ENCODE peak calls at places on chromosomes 1 and 21, in six cellular contexts. L, U, I, Y, M and A are unnamed samples.

GRCh38 chr1:164611754-164612642 is 53.0 kb downstream of the PBX1 start:
- DNase-seq in L (no peak), U (no peak), I (no peak), Y (no peak), M (no peak), A (peak)

GRCh38 chr21:19228241-19228640 is 824.7 kb upstream of the TMPRSS15 start:
- DNase-seq in L (no peak), U (no peak), I (no peak), Y (no peak), M (no peak), A (no peak)

GRCh38 chr1:32695098-32695904 is 7.3 kb downstream of the SYNC start:
- DNase-seq in L (no peak), U (no peak), I (no peak), Y (no peak), M (no peak), A (peak)

GRCh38 chr1:65230741-65231439 is 78.5 kb upstream of the DNAJC6 start:
- DNase-seq in L (no peak), U (no peak), I (no peak), Y (no peak), M (no peak), A (no peak)

GRCh38 chr1:228493141-228494043 is 6.2 kb downstream of the RNF187 start:
- DNase-seq in L (no peak), U (no peak), I (no peak), Y (no peak), M (no peak), A (no peak)

GRCh38 chr21:27406297-27407009 is 439.6 kb upstream of the ADAMTS5 start:
- DNase-seq in L (no peak), U (no peak), I (no peak), Y (peak), M (no peak), A (no peak)

GRCh38 chr1:181111559-181111958 is 23.1 kb downstream of the IER5 start:
- DNase-seq in L (no peak), U (no peak), I (no peak), Y (no peak), M (no peak), A (no peak)

GRCh38 chr1:153346067-153346723 is 2.4 kb downstream of the PGLYRP4 start:
- DNase-seq in L (no peak), U (no peak), I (no peak), Y (no peak), M (no peak), A (no peak)

GRCh38 chr1:184597652-184598357 is 156.9 kb downstream of the EDEM3 start:
- DNase-seq in L (no peak), U (no peak), I (no peak), Y (no peak), M (no peak), A (no peak)

GRCh38 chr1:151124763-151125403 is 21.5 kb downstream of the SEMA6C start:
- DNase-seq in L (no peak), U (no peak), I (no peak), Y (no peak), M (no peak), A (no peak)

GRCh38 chr1:67838180-67838912 is 5.1 kb upstream of the GNG12 start:
- DNase-seq in L (no peak), U (no peak), I (no peak), Y (no peak), M (no peak), A (no peak)

GRCh38 chr21:36773111-36773510 is 74.2 kb downstream of the SIM2 start:
- DNase-seq in L (no peak), U (no peak), I (no peak), Y (peak), M (no peak), A (peak)

GRCh38 chr1:162317659-162318058 is 59.0 kb downstream of the SPATA46 start:
- DNase-seq in L (no peak), U (no peak), I (no peak), Y (no peak), M (no peak), A (no peak)

GRCh38 chr1:246526915-246527314 is 19.8 kb upstream of the SMYD3 start:
- DNase-seq in L (no peak), U (no peak), I (no peak), Y (no peak), M (no peak), A (no peak)

GRCh38 chr1:11429935-11430334 is 49.0 kb upstream of the DISP3 start:
- DNase-seq in L (no peak), U (no peak), I (no peak), Y (no peak), M (no peak), A (no peak)

GRCh38 chr1:47147047-47147785 is 10.0 kb downstream of the CYP4A22 start:
- DNase-seq in L (no peak), U (no peak), I (no peak), Y (no peak), M (no peak), A (no peak)

GRCh38 chr1:27348861-27349783 is 7.3 kb downstream of the SYTL1 start:
- DNase-seq in L (no peak), U (no peak), I (peak), Y (no peak), M (peak), A (no peak)

GRCh38 chr1:233912447-233912846 is 8.0 kb downstream of the SLC35F3 start:
- DNase-seq in L (no peak), U (no peak), I (no peak), Y (no peak), M (no peak), A (no peak)

GRCh38 chr1:77230051-77230450 is 10.8 kb upstream of the PIGK start:
- DNase-seq in L (no peak), U (no peak), I (no peak), Y (no peak), M (no peak), A (no peak)

GRCh38 chr1:15950763-15951295 is 25.1 kb downstream of the ZBTB17 start:
- DNase-seq in L (no peak), U (no peak), I (peak), Y (no peak), M (no peak), A (peak)